ENCODE peak calls at places on chromosomes 3 and 15, in five cellular contexts. P is K562; H is effector memory CD4-positive, alpha-beta T cell; V is stomach; O is lower lobe of right lung. N is an unnamed sample.

GRCh38 chr3:181326637-181327223 is 337.2 kb upstream of the DNAJC19 start:
- DNase-seq in P (peak; percentile 17), H (no peak), V (no peak), O (no peak), N (no peak)

GRCh38 chr15:55197362-55197705 is 593 bp upstream of the RSL24D1 start:
- DNase-seq in P (peak; percentile 12), H (no peak), V (no peak), O (no peak), N (no peak)

GRCh38 chr3:49006591-49007067 is 562 bp upstream of the WDR6 start:
- DNase-seq in P (no peak), H (no peak), V (no peak), O (no peak), N (peak; percentile 46)

GRCh38 chr15:87954783-87955182 is 301.8 kb downstream of the NTRK3 start:
- DNase-seq in P (no peak), H (no peak), V (no peak), O (no peak), N (no peak)

GRCh38 chr3:159846255-159846654 is 142.4 kb upstream of the IL12A start:
- DNase-seq in P (no peak), H (no peak), V (no peak), O (no peak), N (no peak)

GRCh38 chr3:21041621-21042020 is 709.4 kb downstream of the ZNF385D start:
- DNase-seq in P (no peak), H (no peak), V (no peak), O (no peak), N (no peak)

GRCh38 chr15:81948751-81949150 is 97.1 kb downstream of the MEX3B start:
- DNase-seq in P (no peak), H (no peak), V (no peak), O (no peak), N (no peak)

GRCh38 chr3:73556520-73557371 is 68.0 kb downstream of the PDZRN3 start:
- DNase-seq in P (no peak), H (no peak), V (no peak), O (no peak), N (no peak)

GRCh38 chr15:37059051-37059450 is 41.3 kb downstream of the MEIS2 start:
- DNase-seq in P (no peak), H (no peak), V (no peak), O (no peak), N (no peak)

GRCh38 chr3:138898301-138898700 is 48.6 kb downstream of the FOXL2 start:
- DNase-seq in P (no peak), H (no peak), V (no peak), O (no peak), N (peak; percentile 38)

DNA sequence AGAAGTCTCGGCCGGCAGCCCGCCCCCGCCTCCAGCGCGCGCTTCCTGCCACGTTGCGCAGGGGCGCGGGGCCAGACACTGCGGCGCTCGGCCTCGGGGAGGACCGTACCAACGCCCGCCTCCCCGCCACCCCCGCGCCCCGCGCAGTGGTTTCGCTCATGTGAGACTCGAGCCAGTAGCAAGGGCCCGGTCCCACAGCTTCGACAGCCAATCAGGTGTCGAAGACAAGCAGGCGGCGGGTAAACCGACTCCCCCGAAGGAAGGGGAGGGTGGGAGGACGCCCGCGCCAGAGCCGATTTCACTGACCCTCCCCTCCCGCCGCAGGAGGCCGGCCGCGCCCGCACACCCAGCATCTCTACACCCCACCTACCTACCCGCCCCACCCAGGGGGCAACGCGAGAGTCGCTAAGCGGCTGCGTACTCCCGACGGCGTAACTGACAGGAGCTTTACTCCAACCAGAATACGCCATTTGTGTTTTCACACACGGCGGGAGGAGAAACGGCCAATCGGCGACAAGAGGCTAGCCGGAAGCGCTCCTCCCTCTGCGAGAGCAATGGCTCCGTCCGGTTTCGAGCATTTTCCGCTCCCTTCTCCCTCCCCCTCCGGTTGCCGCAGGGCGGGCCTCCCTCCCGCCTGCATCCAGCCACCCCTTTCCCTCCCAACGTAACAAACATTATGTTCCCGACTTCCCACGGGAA is 634 bp upstream of the SETD5 start:
- DNase-seq in P (peak; percentile 91), H (peak; percentile 99), V (peak; percentile 98), O (peak; percentile 98), N (peak; percentile 98)
- H3K4me1 ChIP-seq in P (peaks cover 30% of the 10 kb centered on the region), H (peaks cover 40% of the 10 kb centered on the region), V (peaks cover 52% of the 10 kb centered on the region), O (peaks cover 70% of the 10 kb centered on the region), N (peaks cover 20% of the 10 kb centered on the region)

GRCh38 chr3:56782215-56782614 is 19.5 kb downstream of the ARHGEF3 start:
- DNase-seq in P (no peak), H (no peak), V (no peak), O (no peak), N (peak; percentile 66)
- H3K4me1 ChIP-seq in P (no peaks in the 10 kb centered on the region), H (peaks cover 90% of the 10 kb centered on the region), V (peaks cover 46% of the 10 kb centered on the region), O (peaks cover 92% of the 10 kb centered on the region), N (peaks cover 28% of the 10 kb centered on the region)

GRCh38 chr3:141436180-141436579 is 50.6 kb upstream of the RASA2 start:
- DNase-seq in P (no peak), H (no peak), V (peak; percentile 53), O (no peak), N (no peak)
- H3K4me1 ChIP-seq in P (peaks cover 28% of the 10 kb centered on the region), H (no peaks in the 10 kb centered on the region), V (peaks cover 59% of the 10 kb centered on the region), O (peaks cover 47% of the 10 kb centered on the region), N (peaks cover 10% of the 10 kb centered on the region)

GRCh38 chr3:170719300-170719699 is 133.4 kb upstream of the SLC7A14 start:
- DNase-seq in P (no peak), H (no peak), V (no peak), O (no peak), N (no peak)
- H3K4me1 ChIP-seq in P (peaks cover 26% of the 10 kb centered on the region), H (no peaks in the 10 kb centered on the region), V (no peaks in the 10 kb centered on the region), O (no peaks in the 10 kb centered on the region), N (no peaks in the 10 kb centered on the region)

GRCh38 chr3:124776856-124777255 is 46.6 kb downstream of the UMPS start:
- DNase-seq in P (no peak), H (no peak), V (no peak), O (no peak), N (no peak)
- H3K4me1 ChIP-seq in P (peaks cover 7% of the 10 kb centered on the region), H (no peaks in the 10 kb centered on the region), V (peaks cover 31% of the 10 kb centered on the region), O (peaks cover 53% of the 10 kb centered on the region), N (peaks cover 3% of the 10 kb centered on the region)

DNA sequence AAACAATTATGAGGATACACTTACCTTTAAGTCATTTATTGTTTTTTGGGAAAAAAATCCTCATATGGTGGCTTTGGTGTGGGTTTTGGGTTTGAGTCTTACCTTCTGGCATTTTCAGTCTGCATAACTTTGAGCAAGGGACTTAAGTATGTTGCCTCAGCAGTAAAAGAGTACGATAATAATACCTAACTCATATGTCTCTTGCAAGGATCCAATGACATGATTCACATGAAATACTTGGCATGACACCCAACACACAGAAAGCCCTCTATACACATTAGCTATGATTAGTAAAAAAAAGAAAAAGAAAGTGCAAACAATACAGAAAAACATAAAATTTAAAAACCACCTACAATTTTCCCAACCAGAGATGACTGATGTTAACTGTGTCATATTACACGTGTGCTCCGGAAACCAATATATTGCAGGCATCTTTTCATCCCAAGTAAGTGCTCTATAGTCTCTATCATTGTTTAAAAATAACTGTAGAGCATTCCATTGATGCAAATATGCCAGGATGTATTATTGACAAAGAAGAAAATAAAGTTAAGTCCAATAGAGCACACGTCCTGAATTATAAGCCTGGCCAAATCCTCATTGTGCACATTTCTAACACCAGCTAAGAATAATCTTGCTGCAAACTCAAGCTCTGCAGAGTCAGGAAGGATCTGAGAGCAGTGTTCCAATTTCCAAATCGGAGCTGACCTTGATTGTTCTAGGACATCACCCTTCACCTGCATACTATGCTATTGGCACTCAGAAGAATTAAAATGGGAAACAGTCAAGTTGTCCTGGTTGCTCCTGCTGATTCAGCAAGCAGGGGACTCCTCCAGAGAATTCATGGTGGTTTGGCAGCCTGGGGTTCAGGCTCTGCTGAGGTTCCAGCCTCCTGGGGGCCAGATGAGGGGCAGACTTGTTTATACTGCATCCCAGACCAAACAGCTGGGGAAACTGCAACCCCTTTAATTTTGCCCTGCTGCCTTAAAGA is 213.4 kb upstream of the ADAMTS9 start:
- DNase-seq in P (no peak), H (no peak), V (no peak), O (no peak), N (no peak)
- H3K4me1 ChIP-seq in P (no peaks in the 10 kb centered on the region), H (no peaks in the 10 kb centered on the region), V (peaks cover 8% of the 10 kb centered on the region), O (no peaks in the 10 kb centered on the region), N (no peaks in the 10 kb centered on the region)

GRCh38 chr3:44920081-44920480 is 45.7 kb downstream of the TGM4 start:
- DNase-seq in P (no peak), H (no peak), V (no peak), O (no peak), N (no peak)

GRCh38 chr3:44923634-44924033 is 49.2 kb downstream of the TGM4 start:
- DNase-seq in P (no peak), H (no peak), V (no peak), O (no peak), N (no peak)

GRCh38 chr3:44926921-44927320 is 49.1 kb downstream of the ZDHHC3 start:
- DNase-seq in P (peak; percentile 60), H (no peak), V (no peak), O (no peak), N (no peak)

GRCh38 chr3:44926172-44926571 is 49.8 kb downstream of the ZDHHC3 start:
- DNase-seq in P (no peak), H (no peak), V (no peak), O (no peak), N (no peak)

GRCh38 chr3:44924102-44925084 is 50.0 kb downstream of the TGM4 start:
- DNase-seq in P (no peak), H (no peak), V (no peak), O (no peak), N (no peak)
- H3K4me1 ChIP-seq in P (peaks cover 15% of the 10 kb centered on the region), H (no peaks in the 10 kb centered on the region), V (no peaks in the 10 kb centered on the region), O (peaks cover 5% of the 10 kb centered on the region), N (no peaks in the 10 kb centered on the region)

GRCh38 chr15:74414081-74414580 is 19.6 kb downstream of the SEMA7A start:
- DNase-seq in P (no peak), H (no peak), V (no peak), O (no peak), N (no peak)
- H3K4me1 ChIP-seq in P (no peaks in the 10 kb centered on the region), H (no peaks in the 10 kb centered on the region), V (no peaks in the 10 kb centered on the region), O (no peaks in the 10 kb centered on the region), N (no peaks in the 10 kb centered on the region)